ENCODE peak calls at places on chromosomes 1 and 21, in nine cellular contexts. H is GM18507; M is body of pancreas; U is central memory CD4-positive, alpha-beta T cell; X is mucosa of descending colon; Y is amygdala; N is LoVo; Q is T-helper 9 cell; S is GM04504. C is an unnamed sample.

GRCh38 chr1:6833804-6834203 is 48.5 kb downstream of the CAMTA1 start:
- DNase-seq in Y (no peak), U (no peak), Q (no peak), M (no peak), H (no peak), X (no peak), S (no peak), N (no peak), C (no peak)

GRCh38 chr1:56285554-56286402 is 293.6 kb downstream of the PLPP3 start:
- DNase-seq in Y (no peak), X (no peak), N (no peak), U (no peak), M (no peak), S (no peak), Q (no peak), H (no peak), C (no peak)

GRCh38 chr1:59730302-59730701 is 84.4 kb upstream of the HOOK1 start:
- DNase-seq in X (no peak), N (no peak), S (peak; percentile 63), Q (no peak), M (no peak), H (no peak), Y (no peak), U (no peak), C (no peak)

GRCh38 chr1:205262706-205263105 is 35.0 kb downstream of the TMCC2 start:
- DNase-seq in Q (no peak), Y (no peak), X (no peak), H (no peak), S (no peak), U (no peak), N (no peak), M (no peak), C (no peak)

GRCh38 chr21:29334717-29335428 is 36.2 kb downstream of the BACH1 start:
- DNase-seq in H (no peak), Y (no peak), U (no peak), N (no peak), S (no peak), Q (no peak), M (no peak), X (no peak), C (no peak)

GRCh38 chr1:243950166-243950565 is 100.1 kb upstream of the AKT3 start:
- DNase-seq in Y (no peak), M (no peak), H (no peak), Q (no peak), N (peak; percentile 19), U (no peak), X (no peak), S (peak; percentile 40), C (no peak)

GRCh38 chr1:168088511-168089325 is 48.0 kb downstream of the GPR161 start:
- DNase-seq in S (no peak), U (no peak), Y (no peak), M (no peak), N (peak; percentile 26), X (peak; percentile 58), H (no peak), Q (no peak), C (no peak)

GRCh38 chr1:36858981-36859380 is 175.3 kb downstream of the GRIK3 start:
- DNase-seq in Y (no peak), N (no peak), U (no peak), M (no peak), X (no peak), S (no peak), Q (no peak), H (no peak), C (no peak)

GRCh38 chr1:9400425-9401079 is 107.9 kb downstream of the SPSB1 start:
- DNase-seq in U (no peak), X (peak; percentile 55), Y (no peak), S (no peak), Q (no peak), M (no peak), H (no peak), N (no peak), C (peak; percentile 74)

GRCh38 chr1:247919952-247920351 is at the start of gene OR2T8:
- DNase-seq in N (no peak), X (no peak), Q (no peak), S (no peak), Y (no peak), M (no peak), U (no peak), H (no peak), C (no peak)

C was measured in kidney.